ENCODE peak calls at places on chromosomes 2 and 18, in four cellular contexts. P is adrenal gland, A is left ventricle myocardium inferior, X is fibroblast of the conjunctiva. Y is an unnamed sample.

GRCh38 chr2:36516136-36516870 is 81.7 kb downstream of the FEZ2 start:
- DNase-seq in P (no peak), A (no peak), X (no peak), Y (no peak)

GRCh38 chr18:55925772-55926171 is 337.8 kb upstream of the TCF4 start:
- DNase-seq in P (no peak), A (no peak), X (no peak), Y (no peak)

GRCh38 chr2:238891667-238892500 is 44.0 kb downstream of the TWIST2 start:
- DNase-seq in P (no peak), A (no peak), X (no peak), Y (no peak)

GRCh38 chr2:174693344-174693743 is 70.9 kb downstream of the CHRNA1 start:
- DNase-seq in P (no peak), A (no peak), X (no peak), Y (no peak)

GRCh38 chr18:59085797-59086196 is 53.9 kb upstream of the SEC11C start:
- DNase-seq in P (no peak), A (no peak), X (no peak), Y (peak)

GRCh38 chr2:221465776-221466175 is 106.3 kb downstream of the EPHA4 start:
- DNase-seq in P (no peak), A (no peak), X (no peak), Y (no peak)

GRCh38 chr18:57984490-57985109 is 59.4 kb upstream of the NEDD4L start:
- DNase-seq in P (no peak), A (no peak), X (no peak), Y (no peak)

GRCh38 chr2:2715036-2715818 is 384.2 kb upstream of the MYT1L start:
- DNase-seq in P (no peak), A (no peak), X (no peak), Y (no peak)

GRCh38 chr2:213991454-213992108 is 419.3 kb upstream of the VWC2L start:
- DNase-seq in P (no peak), A (no peak), X (no peak), Y (no peak)

GRCh38 chr2:107663632-107664031 is 163.1 kb upstream of the RGPD4 start:
- DNase-seq in P (no peak), A (no peak), X (no peak), Y (no peak)

GRCh38 chr2:218261424-218262273 is 834 bp downstream of the GPBAR1 start:
- DNase-seq in P (no peak), A (no peak), X (no peak), Y (no peak)

GRCh38 chr2:151518802-151519201 is 109.1 kb downstream of the RIF1 start:
- DNase-seq in P (no peak), A (no peak), X (peak), Y (no peak)

GRCh38 chr2:88261725-88262124 is 91.6 kb downstream of the THNSL2 start:
- DNase-seq in P (no peak), A (no peak), X (no peak), Y (no peak)

GRCh38 chr2:234840336-234840735 is 111.5 kb upstream of the SH3BP4 start:
- DNase-seq in P (no peak), A (no peak), X (peak), Y (peak)

GRCh38 chr2:15456343-15456742 is 104.8 kb downstream of the NBAS start:
- DNase-seq in P (no peak), A (no peak), X (no peak), Y (no peak)

GRCh38 chr2:233690444-233690843 is 2.2 kb upstream of the UGT1A6 start:
- DNase-seq in P (no peak), A (no peak), X (no peak), Y (no peak)

GRCh38 chr18:35778850-35779634 is 193.4 kb upstream of the RMP24 start:
- DNase-seq in P (no peak), A (peak), X (no peak), Y (no peak)

GRCh38 chr2:108236676-108237335 is 3.0 kb upstream of the SULT1C3 start:
- DNase-seq in P (no peak), A (no peak), X (no peak), Y (no peak)

Y was measured in AG09309.